ENCODE peak calls at places on chromosome 1, in five cellular contexts. U is endothelial cell, O is fibroblast of lung, M is psoas muscle, J is natural killer cell. L is an unnamed sample.

GRCh38 chr1:16971330-16972209 is 8.8 kb downstream of the MFAP2 start:
- DNase-seq in U (no peak), O (peak; percentile 65), M (no peak), J (no peak), L (no peak)

GRCh38 chr1:159594581-159594980 is 7.0 kb downstream of the APCS start:
- DNase-seq in U (no peak), O (peak; percentile 28), M (no peak), J (no peak), L (no peak)

GRCh38 chr1:26788836-26789611 is 1.3 kb downstream of the PIGV start:
- DNase-seq in U (peak; percentile 78), O (peak; percentile 79), M (peak; percentile 91), J (peak; percentile 73), L (peak; percentile 62)

GRCh38 chr1:167473761-167474160 is 44.6 kb downstream of the CD247 start:
- DNase-seq in U (no peak), O (no peak), M (no peak), J (no peak), L (no peak)

GRCh38 chr1:27621067-27621920 is 13.7 kb downstream of the FGR start:
- DNase-seq in U (no peak), O (peak; percentile 53), M (no peak), J (no peak), L (no peak)

GRCh38 chr1:167467126-167467725 is 51.1 kb downstream of the CD247 start:
- DNase-seq in U (no peak), O (no peak), M (no peak), J (no peak), L (no peak)

GRCh38 chr1:8276173-8276914 is 41.6 kb upstream of the SLC45A1 start:
- DNase-seq in U (no peak), O (no peak), M (no peak), J (no peak), L (no peak)

GRCh38 chr1:83839566-83840173 is 159.3 kb downstream of the TTLL7 start:
- DNase-seq in U (no peak), O (no peak), M (no peak), J (no peak), L (no peak)

GRCh38 chr1:247906504-247907047 is 11.2 kb downstream of the OR2W3 start:
- DNase-seq in U (no peak), O (peak; percentile 45), M (no peak), J (no peak), L (no peak)

GRCh38 chr1:179883040-179883501 is 986 bp downstream of the TOR1AIP1 start:
- DNase-seq in U (no peak), O (no peak), M (no peak), J (no peak), L (no peak)

GRCh38 chr1:230148768-230149469 is 81.9 kb downstream of the GALNT2 start:
- DNase-seq in U (no peak), O (no peak), M (no peak), J (no peak), L (no peak)

GRCh38 chr1:37792943-37793686 is 532 bp upstream of the MANEAL start:
- DNase-seq in U (no peak), O (no peak), M (no peak), J (no peak), L (no peak)

GRCh38 chr1:101166583-101167120 is 70.2 kb upstream of the S1PR1 start:
- DNase-seq in U (no peak), O (peak; percentile 36), M (no peak), J (no peak), L (no peak)

GRCh38 chr1:211751438-211751837 is 76.0 kb upstream of the NEK2 start:
- DNase-seq in U (no peak), O (no peak), M (no peak), J (no peak), L (no peak)

GRCh38 chr1:41705798-41706197 is 212.9 kb downstream of the HIVEP3 start:
- DNase-seq in U (no peak), O (no peak), M (no peak), J (no peak), L (no peak)

GRCh38 chr1:83508485-83509151 is 490.3 kb downstream of the TTLL7 start:
- DNase-seq in U (no peak), O (peak; percentile 44), M (no peak), J (no peak), L (no peak)

GRCh38 chr1:229882621-229883020 is 184.4 kb upstream of the GALNT2 start:
- DNase-seq in U (no peak), O (no peak), M (no peak), J (no peak), L (no peak)

GRCh38 chr1:198681831-198682756 is 43.3 kb downstream of the PTPRC start:
- DNase-seq in U (no peak), O (peak; percentile 98), M (peak; percentile 42), J (peak; percentile 63), L (peak; percentile 42)

GRCh38 chr1:25503551-25504426 is 39.6 kb upstream of the LDLRAP1 start:
- DNase-seq in U (peak; percentile 64), O (peak; percentile 9), M (peak; percentile 83), J (peak; percentile 28), L (peak; percentile 37)

GRCh38 chr1:8813991-8814390 is 3.4 kb downstream of the RERE start:
- DNase-seq in U (no peak), O (peak; percentile 29), M (no peak), J (no peak), L (no peak)

GRCh38 chr1:203536575-203536974 is 42.6 kb downstream of the OPTC start:
- DNase-seq in U (no peak), O (no peak), M (no peak), J (no peak), L (no peak)
- TF ChIP-seq CTCF in U (no peak), O (no peak), M (no peak), J (no peak), L (no peak)

GRCh38 chr1:222012816-222013215 is 270.9 kb upstream of the DUSP10 start:
- DNase-seq in U (no peak), O (no peak), M (no peak), J (no peak), L (no peak)

GRCh38 chr1:222004784-222005183 is 262.9 kb upstream of the DUSP10 start:
- DNase-seq in U (no peak), O (no peak), M (no peak), J (no peak), L (no peak)

GRCh38 chr1:222010306-222010705 is 268.4 kb upstream of the DUSP10 start:
- DNase-seq in U (no peak), O (no peak), M (no peak), J (no peak), L (no peak)

GRCh38 chr1:222006715-222007114 is 264.8 kb upstream of the DUSP10 start:
- DNase-seq in U (no peak), O (no peak), M (no peak), J (no peak), L (no peak)

GRCh38 chr1:222009105-222009730 is 267.3 kb upstream of the DUSP10 start:
- DNase-seq in U (no peak), O (no peak), M (no peak), J (no peak), L (no peak)
- TF ChIP-seq CTCF in U (no peak), O (peak; percentile 12), M (peak; percentile 44), J (peak; percentile 59), L (no peak)

DNA sequence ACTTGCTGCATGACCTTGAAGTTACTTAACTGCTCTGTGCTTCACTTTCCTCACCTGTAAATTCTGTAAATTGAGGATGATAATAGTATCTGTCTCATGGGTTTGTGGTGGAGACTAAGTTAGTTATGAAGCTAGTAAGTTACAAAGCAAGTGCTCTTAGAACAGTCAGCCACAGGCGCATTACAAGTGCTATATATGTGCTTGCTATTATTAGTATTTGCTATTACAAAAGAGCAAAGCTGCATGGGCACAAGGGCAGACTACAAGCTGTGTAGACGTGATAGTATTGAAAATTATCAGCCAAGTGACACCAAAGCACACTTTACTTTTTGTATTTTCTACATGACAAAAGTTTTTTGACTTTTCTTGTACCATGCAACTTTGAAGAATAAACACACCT is 150.9 kb upstream of the CTTNBP2NL start:
- DNase-seq in U (no peak), O (no peak), M (no peak), J (no peak), L (no peak)
- TF ChIP-seq CTCF in U (no peak), O (no peak), M (no peak), J (no peak), L (no peak)

GRCh38 chr1:3533051-3534048 is 78.0 kb downstream of the MEGF6 start:
- DNase-seq in U (peak; percentile 39), O (no peak), M (no peak), J (no peak), L (no peak)
- TF ChIP-seq CTCF in U (no peak), O (no peak), M (no peak), J (no peak), L (no peak)

DNA sequence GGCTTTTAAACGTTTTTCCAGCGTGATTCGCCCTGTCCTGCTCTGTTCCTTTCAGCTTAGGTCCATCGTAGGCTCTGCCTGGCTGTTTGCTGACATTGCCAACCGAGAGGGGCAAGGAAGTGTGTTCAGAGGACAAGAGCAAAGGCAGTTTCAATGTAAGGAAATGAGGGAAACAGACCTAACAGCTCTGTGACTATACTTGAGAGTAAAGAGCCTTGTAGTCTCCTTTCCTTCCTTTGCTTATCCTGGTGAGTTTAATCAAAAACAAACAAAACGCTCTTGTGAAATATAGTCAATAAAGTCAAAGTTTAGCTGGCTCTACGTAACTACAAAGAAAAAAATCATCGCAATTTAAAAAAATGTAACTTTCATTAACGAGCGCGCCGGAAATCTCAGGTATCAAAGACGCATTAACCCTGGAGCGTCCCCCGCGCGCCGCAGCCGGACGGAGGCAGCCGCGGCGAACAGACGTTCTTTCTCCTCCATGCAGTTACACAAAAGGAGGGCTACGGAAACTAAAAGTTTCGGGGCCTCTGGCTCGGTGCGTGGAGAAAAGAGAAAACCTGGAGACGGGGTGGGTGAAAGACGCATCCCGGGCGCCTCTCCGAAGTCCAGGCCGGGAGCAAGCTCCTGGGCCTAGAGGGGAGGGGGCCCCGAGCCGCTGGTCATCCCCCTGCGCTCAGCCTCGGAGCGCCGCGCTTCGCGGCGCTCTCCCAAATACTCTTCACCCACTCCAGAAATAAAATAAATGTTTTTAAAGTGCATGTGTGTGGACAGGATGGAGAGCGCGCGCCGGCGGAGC is 594 bp upstream of the ADGRL2 start:
- DNase-seq in U (peak; percentile 63), O (peak; percentile 76), M (peak; percentile 71), J (no peak), L (no peak)
- TF ChIP-seq CTCF in U (no peak), O (no peak), M (no peak), J (no peak), L (no peak)

GRCh38 chr1:174022080-174022975 is at the start of gene RC3H1:
- DNase-seq in U (peak; percentile 86), O (peak; percentile 83), M (peak; percentile 95), J (peak; percentile 87), L (peak; percentile 88)
- TF ChIP-seq CTCF in U (no peak), O (no peak), M (no peak), J (no peak), L (no peak)

DNA sequence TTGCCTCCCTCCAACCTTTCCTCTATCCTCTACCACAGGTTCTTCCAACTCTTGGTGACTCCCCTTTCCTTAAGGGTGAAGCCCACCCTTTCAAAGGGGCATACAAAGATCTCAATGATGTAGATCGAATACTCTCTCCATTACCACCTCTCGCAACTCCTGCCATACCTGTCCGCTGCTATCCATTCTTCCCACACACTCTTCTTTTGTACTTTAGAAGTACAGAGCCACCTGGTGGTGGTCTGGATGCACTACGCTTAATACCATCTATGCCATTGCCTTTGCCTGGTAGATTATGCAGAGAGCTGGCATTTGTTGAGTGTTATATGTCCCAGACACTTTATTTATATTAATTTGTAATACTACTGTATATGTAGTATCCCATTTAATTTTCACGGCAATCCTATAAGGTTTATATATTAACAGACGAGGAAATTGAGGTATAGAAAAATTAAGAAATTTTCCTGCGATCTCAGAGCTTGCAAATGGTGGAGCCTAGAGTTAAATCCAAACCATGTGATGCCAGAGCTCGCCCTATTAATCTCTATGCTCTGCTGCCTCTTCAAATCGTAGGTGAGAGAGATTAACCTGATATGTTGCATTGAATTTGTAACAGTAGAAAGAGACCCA is 22.9 kb downstream of the TSHB start:
- DNase-seq in U (peak; percentile 52), O (peak; percentile 36), M (no peak), J (no peak), L (no peak)
- TF ChIP-seq CTCF in U (peak; percentile 82), O (peak; percentile 75), M (peak; percentile 82), J (peak; percentile 97), L (peak; percentile 93)

GRCh38 chr1:227417622-227418245 is 99.4 kb upstream of the CDC42BPA start:
- DNase-seq in U (no peak), O (no peak), M (no peak), J (no peak), L (no peak)
- TF ChIP-seq CTCF in U (no peak), O (no peak), M (no peak), J (no peak), L (no peak)

L was measured in activated B cell treated with CpG ODN at 0.5 μM for 24 hours.